ENCODE peak calls at places on chromosome 19, in seven cellular contexts. G is NCI-H1105 treated with DMSO at 0.1 percent for 48 hours; F is SK-MEL-5; J is stimulated activated CD8-positive, alpha-beta memory T cell treated with anti-CD3 and anti-CD28 coated beads, Interleukin-7, amount 100 ng/mL, for 48 hours; B is NCI-H1092 treated with DMSO at 0.1 percent for 48 hours; L is ascending aorta; C is GM19239. Q is an unnamed sample.

GRCh38 chr19:6108721-6109633 is 1.3 kb downstream of the RFX2 start:
- DNase-seq in G (peak), F (no peak), J (no peak), B (peak), L (peak), C (no peak), Q (no peak)

GRCh38 chr19:8684001-8684902 is 14.3 kb downstream of the ACTL9 start:
- DNase-seq in G (no peak), F (no peak), J (no peak), B (no peak), L (no peak), C (no peak), Q (no peak)

GRCh38 chr19:2488942-2489731 is 13.2 kb downstream of the GADD45B start:
- DNase-seq in G (peak), F (peak), J (no peak), B (no peak), L (peak), C (no peak), Q (peak)

GRCh38 chr19:19033426-19034203 is at the start of the genes ARMC6 and SUGP2:
- DNase-seq in G (peak), F (peak), J (peak), B (peak), L (peak), C (peak), Q (peak)

GRCh38 chr19:14118165-14119051 is 846 bp upstream of the PRKACA start:
- DNase-seq in G (peak), F (no peak), J (no peak), B (peak), L (peak), C (no peak), Q (no peak)

GRCh38 chr19:18949858-18950257 is 8.8 kb upstream of the HOMER3 start:
- DNase-seq in G (no peak), F (no peak), J (no peak), B (no peak), L (no peak), C (no peak), Q (no peak)

GRCh38 chr19:13887529-13887928 is 10.6 kb downstream of the NANOS3 start:
- DNase-seq in G (no peak), F (no peak), J (no peak), B (no peak), L (no peak), C (no peak), Q (no peak)

GRCh38 chr19:33781996-33782395 is 14.7 kb upstream of the KCTD15 start:
- DNase-seq in G (no peak), F (no peak), J (no peak), B (no peak), L (no peak), C (no peak), Q (no peak)

GRCh38 chr19:37874784-37875183 is 31.6 kb downstream of the WDR87 start:
- DNase-seq in G (no peak), F (no peak), J (no peak), B (no peak), L (no peak), C (no peak), Q (no peak)

GRCh38 chr19:41928221-41928683 is at the start of gene ERFL:
- DNase-seq in G (no peak), F (no peak), J (no peak), B (no peak), L (no peak), C (no peak), Q (no peak)

GRCh38 chr19:47623921-47624391 is 15.0 kb downstream of the BICRA start:
- DNase-seq in G (no peak), F (no peak), J (no peak), B (no peak), L (no peak), C (no peak), Q (no peak)

GRCh38 chr19:11927227-11927626 is 2.3 kb downstream of the ZNF700 start:
- DNase-seq in G (no peak), F (no peak), J (no peak), B (no peak), L (no peak), C (no peak), Q (no peak)

GRCh38 chr19:58261968-58262921 is 16.5 kb upstream of the ZNF8 start:
- DNase-seq in G (no peak), F (no peak), J (no peak), B (no peak), L (no peak), C (no peak), Q (no peak)

GRCh38 chr19:7506385-7507328 is 9.2 kb upstream of the ZNF358 start:
- DNase-seq in G (no peak), F (peak), J (peak), B (no peak), L (peak), C (no peak), Q (peak)

GRCh38 chr19:46622118-46622446 is 2.8 kb downstream of the PTGIR start:
- DNase-seq in G (no peak), F (no peak), J (no peak), B (no peak), L (no peak), C (no peak), Q (no peak)

GRCh38 chr19:13146763-13147563 is 3.2 kb downstream of the STX10 start:
- DNase-seq in G (no peak), F (no peak), J (no peak), B (no peak), L (no peak), C (no peak), Q (no peak)